ENCODE peak calls at places on chromosomes 3 and 15, in eight cellular contexts. S, I, V, C, M, F, J and A are unnamed samples.

GRCh38 chr3:65210026-65210814 is 522.4 kb upstream of the ADAMTS9 start:
- DNase-seq in F (no peak), J (no peak), C (no peak), I (no peak), M (no peak), S (no peak), V (no peak), A (peak; percentile 3)

GRCh38 chr3:143627336-143627735 is 220.9 kb downstream of the SLC9A9 start:
- DNase-seq in I (no peak), C (no peak), M (no peak), S (no peak), F (no peak), V (peak; percentile 31), J (no peak), A (no peak)

GRCh38 chr3:50192689-50193141 is 1.3 kb downstream of the GNAT1 start:
- DNase-seq in M (peak; percentile 76), V (peak; percentile 51), F (peak; percentile 56), J (peak; percentile 73), S (peak; percentile 61), C (peak; percentile 73), I (peak; percentile 85), A (peak; percentile 19)

GRCh38 chr15:85479071-85479647 is 98.8 kb downstream of the AKAP13 start:
- DNase-seq in I (no peak), S (no peak), C (no peak), V (peak; percentile 85), F (no peak), M (no peak), J (peak; percentile 49), A (peak; percentile 60)

GRCh38 chr3:143650827-143651226 is 197.4 kb downstream of the SLC9A9 start:
- DNase-seq in F (no peak), C (no peak), M (no peak), S (no peak), I (no peak), J (no peak), V (no peak), A (no peak)

GRCh38 chr3:66656608-66657007 is 155.8 kb upstream of the LRIG1 start:
- DNase-seq in C (no peak), M (no peak), V (no peak), I (no peak), J (no peak), F (no peak), S (no peak), A (no peak)

GRCh38 chr3:184417619-184418327 is 37.9 kb downstream of the CHRD start:
- DNase-seq in F (peak; percentile 64), M (peak; percentile 59), V (peak; percentile 66), S (peak; percentile 60), I (peak; percentile 83), J (peak; percentile 81), C (peak; percentile 43), A (peak; percentile 69)

GRCh38 chr3:107431048-107431297 is 53.7 kb downstream of the CCDC54 start:
- DNase-seq in V (peak; percentile 54), J (no peak), C (no peak), I (no peak), F (peak; percentile 46), S (peak; percentile 34), M (no peak), A (no peak)

GRCh38 chr15:72835289-72835890 is 51.8 kb upstream of the ADPGK start:
- DNase-seq in S (no peak), M (no peak), V (no peak), J (no peak), I (no peak), C (no peak), F (peak; percentile 28), A (no peak)

GRCh38 chr3:100042144-100042543 is 72.2 kb downstream of the FILIP1L start:
- DNase-seq in C (no peak), I (no peak), S (no peak), J (no peak), M (no peak), V (peak; percentile 91), F (peak; percentile 48), A (peak; percentile 87)

GRCh38 chr3:180408654-180409053 is 193.3 kb upstream of the TTC14 start:
- DNase-seq in J (no peak), V (peak; percentile 69), S (no peak), F (peak; percentile 1), C (no peak), M (no peak), I (no peak), A (peak; percentile 43)

GRCh38 chr3:148101061-148101460 is 596.6 kb upstream of the AGTR1 start:
- DNase-seq in S (no peak), I (no peak), C (no peak), J (no peak), V (peak; percentile 68), F (no peak), M (no peak), A (peak; percentile 6)

GRCh38 chr3:14806641-14807263 is 12.0 kb upstream of the FGD5 start:
- DNase-seq in M (no peak), J (no peak), I (no peak), C (no peak), F (no peak), V (peak; percentile 44), S (no peak), A (peak; percentile 56)

GRCh38 chr3:45545476-45545875 is 49.1 kb upstream of the LIMD1 start:
- DNase-seq in C (no peak), F (peak; percentile 14), J (peak; percentile 23), S (no peak), M (no peak), I (no peak), V (peak; percentile 58), A (peak; percentile 22)

GRCh38 chr3:142886938-142887337 is 1.9 kb downstream of the PCOLCE2 start:
- DNase-seq in S (no peak), C (no peak), V (peak; percentile 77), M (no peak), J (peak; percentile 54), I (no peak), F (peak; percentile 18), A (peak; percentile 27)

GRCh38 chr15:29968099-29968892 is 114.5 kb upstream of the GOLGA8J start:
- DNase-seq in C (no peak), J (no peak), M (no peak), F (peak; percentile 35), I (no peak), V (peak; percentile 23), S (no peak), A (no peak)

GRCh38 chr15:31276596-31277298 is 49.9 kb upstream of the KLF13 start:
- DNase-seq in V (no peak), C (no peak), M (no peak), I (no peak), S (peak; percentile 3), J (no peak), F (no peak), A (no peak)

GRCh38 chr15:101393172-101393571 is 96.3 kb downstream of the PCSK6 start:
- DNase-seq in J (no peak), S (no peak), C (no peak), I (no peak), F (no peak), M (no peak), V (no peak), A (no peak)

GRCh38 chr3:119322021-119322522 is 27.9 kb downstream of the ARHGAP31 start:
- DNase-seq in J (peak; percentile 22), F (no peak), S (no peak), I (no peak), M (no peak), C (no peak), V (peak; percentile 34), A (no peak)

GRCh38 chr15:68739390-68740075 is 81.2 kb downstream of the ANP32A start:
- DNase-seq in J (no peak), F (no peak), V (no peak), S (no peak), C (no peak), M (no peak), I (no peak), A (no peak)

GRCh38 chr3:194680888-194681615 is 4.6 kb upstream of the FAM43A start:
- DNase-seq in F (no peak), J (no peak), S (no peak), I (no peak), C (no peak), V (no peak), M (no peak), A (no peak)

GRCh38 chr3:16836505-16837237 is 48.1 kb upstream of the PLCL2 start:
- DNase-seq in M (no peak), V (peak; percentile 5), I (no peak), J (peak; percentile 15), F (no peak), C (no peak), S (no peak), A (no peak)

GRCh38 chr15:47477253-47477652 is 240.1 kb upstream of the SEMA6D start:
- DNase-seq in I (no peak), C (no peak), F (no peak), S (no peak), J (no peak), M (no peak), V (peak; percentile 5), A (no peak)

GRCh38 chr15:70236306-70237103 is 138.8 kb upstream of the TLE3 start:
- DNase-seq in M (no peak), C (no peak), S (no peak), J (no peak), V (peak; percentile 90), I (no peak), F (no peak), A (no peak)

GRCh38 chr3:40173291-40173710 is 136.2 kb upstream of the EIF1B start:
- DNase-seq in F (no peak), S (no peak), V (no peak), M (no peak), I (no peak), J (no peak), C (no peak), A (no peak)

GRCh38 chr15:92934706-92935105 is 34.6 kb downstream of the CHD2 start:
- DNase-seq in J (no peak), C (no peak), I (no peak), V (no peak), M (no peak), F (no peak), S (no peak), A (no peak)